ENCODE peak calls at places on chromosomes 13 and 19, in six cellular contexts. H is testis; M is HT1080; V is mammary epithelial cell; Z is activated CD8-positive, alpha-beta T cell treated with anti-CD3 and anti-CD28 coated beads, Interleukin-2, amount 10 ng/mL, durations not matched to agents 7 days and 5 days; P is MG63. E is an unnamed sample.

GRCh38 chr19:51410950-51411748 is 6.3 kb downstream of the SIGLEC10 start:
- DNase-seq in H (no peak), Z (no peak), M (no peak), V (no peak), P (no peak), E (no peak)

GRCh38 chr13:49098198-49098597 is 121.9 kb upstream of the MLNR start:
- DNase-seq in V (peak; percentile 94), Z (no peak), P (peak; percentile 20), M (peak; percentile 79), H (no peak), E (no peak)

GRCh38 chr13:55815458-55816033 is 1325.2 kb upstream of the PRR20A start:
- DNase-seq in H (no peak), Z (no peak), P (no peak), V (no peak), M (peak; percentile 7), E (no peak)

GRCh38 chr19:53140351-53140750 is 7.6 kb upstream of the ZNF415 start:
- DNase-seq in M (no peak), Z (no peak), P (no peak), V (no peak), H (no peak), E (no peak)

GRCh38 chr19:16376649-16377048 is 52.0 kb downstream of the KLF2 start:
- DNase-seq in P (peak; percentile 27), Z (peak; percentile 46), V (no peak), M (no peak), H (no peak), E (no peak)

GRCh38 chr13:78593652-78594494 is 9.5 kb downstream of the POU4F1 start:
- DNase-seq in P (no peak), M (no peak), Z (no peak), H (no peak), V (no peak), E (no peak)

GRCh38 chr19:29569038-29569911 is 36.8 kb upstream of the POP4 start:
- DNase-seq in H (no peak), P (no peak), V (no peak), M (no peak), Z (no peak), E (no peak)

GRCh38 chr19:54354761-54355160 is 10.0 kb downstream of the LAIR1 start:
- DNase-seq in P (no peak), V (no peak), M (no peak), Z (no peak), H (no peak), E (no peak)

GRCh38 chr13:48161530-48162179 is 66.8 kb upstream of the MED4 start:
- DNase-seq in P (no peak), H (peak; percentile 37), V (no peak), Z (no peak), M (no peak), E (no peak)

GRCh38 chr13:40494513-40494912 is 171.9 kb downstream of the FOXO1 start:
- DNase-seq in M (no peak), H (no peak), V (no peak), Z (no peak), P (no peak), E (no peak)

GRCh38 chr19:16296713-16297112 is 27.9 kb upstream of the KLF2 start:
- DNase-seq in V (no peak), M (no peak), P (no peak), H (no peak), Z (no peak), E (no peak)

GRCh38 chr13:31036717-31037116 is 104.3 kb downstream of the TEX26 start:
- DNase-seq in H (no peak), V (no peak), Z (no peak), P (no peak), M (no peak), E (no peak)

GRCh38 chr19:16588089-16588823 is 16.0 kb upstream of the SLC35E1 start:
- DNase-seq in H (peak; percentile 64), Z (peak; percentile 77), P (no peak), M (no peak), V (peak; percentile 19), E (peak; percentile 57)

GRCh38 chr19:39195755-39196154 is 1.0 kb upstream of the NCCRP1 start:
- DNase-seq in V (no peak), Z (no peak), H (no peak), P (no peak), M (no peak), E (no peak)

GRCh38 chr19:5145521-5146511 is 176.9 kb downstream of the KDM4B start:
- DNase-seq in V (no peak), M (no peak), Z (no peak), H (no peak), P (no peak), E (no peak)

GRCh38 chr19:5624154-5624663 is 1.3 kb downstream of the SAFB start:
- DNase-seq in Z (peak; percentile 41), V (no peak), M (peak; percentile 15), P (peak; percentile 39), H (peak; percentile 65), E (no peak)

GRCh38 chr13:30906411-30906990 is 430 bp downstream of the MEDAG start:
- DNase-seq in Z (no peak), V (no peak), M (no peak), H (peak; percentile 28), P (no peak), E (no peak)

GRCh38 chr13:112775791-112776279 is 86.0 kb downstream of the ATP11A start:
- DNase-seq in V (no peak), Z (no peak), H (no peak), M (no peak), P (no peak), E (no peak)

GRCh38 chr19:35207391-35207871 is 21.1 kb downstream of the FAM187B start:
- DNase-seq in M (no peak), H (no peak), V (peak; percentile 48), Z (peak; percentile 33), P (no peak), E (peak; percentile 41)

GRCh38 chr13:110107568-110108347 is 199.2 kb downstream of the COL4A1 start:
- DNase-seq in V (no peak), P (no peak), Z (peak; percentile 4), H (no peak), M (no peak), E (no peak)

GRCh38 chr13:35552172-35552844 is 75.8 kb upstream of the MAB21L1 start:
- DNase-seq in V (peak; percentile 76), M (peak; percentile 39), H (no peak), P (no peak), Z (no peak), E (no peak)

E was measured in effector memory CD4-positive, alpha-beta T cell.